ENCODE peak calls at places on chromosome 22, in eight cellular contexts. Q, Z, E, F, G, R, I and O are unnamed samples.
A peak's percentile ranks its signal among the peaks of the same experiment; 100 is the strongest.

GRCh38 chr22:35896306-35896705 is 132.3 kb downstream of the RBFOX2 start:
- DNase-seq in Z (no peak), I (no peak), E (no peak), Q (no peak), G (no peak), R (no peak), F (no peak), O (no peak)

GRCh38 chr22:43537019-43537585 is 125.3 kb downstream of the MPPED1 start:
- DNase-seq in R (no peak), Z (no peak), I (no peak), E (no peak), G (no peak), Q (no peak), F (no peak), O (no peak)

GRCh38 chr22:44338183-44338812 is 25.5 kb upstream of the SHISAL1 start:
- DNase-seq in G (no peak), Z (no peak), Q (no peak), F (no peak), R (no peak), E (no peak), I (no peak), O (no peak)

GRCh38 chr22:38230108-38230825 is 28.5 kb downstream of the MAFF start:
- DNase-seq in E (no peak), Z (no peak), R (no peak), G (no peak), F (peak; percentile 36), I (peak; percentile 47), Q (no peak), O (peak; percentile 74)

GRCh38 chr22:19215360-19215759 is 36.8 kb upstream of the SLC25A1 start:
- DNase-seq in F (no peak), R (no peak), Z (no peak), I (no peak), G (no peak), E (no peak), Q (no peak), O (no peak)

GRCh38 chr22:44195189-44195871 is 14.6 kb downstream of the PARVG start:
- DNase-seq in R (no peak), Q (no peak), G (no peak), E (no peak), I (no peak), Z (no peak), F (no peak), O (no peak)

GRCh38 chr22:46373838-46374662 is 38.5 kb downstream of the TRMU start:
- DNase-seq in R (no peak), Z (no peak), Q (peak; percentile 60), F (no peak), E (no peak), G (no peak), I (no peak), O (no peak)

GRCh38 chr22:37043828-37044538 is 7.6 kb upstream of the KCTD17 start:
- DNase-seq in F (peak; percentile 49), Q (peak; percentile 45), I (peak; percentile 30), E (no peak), G (no peak), Z (no peak), R (peak; percentile 45), O (peak; percentile 91)

GRCh38 chr22:27133951-27134664 is 476.7 kb downstream of the MIAT start:
- DNase-seq in G (peak; percentile 46), Q (peak; percentile 96), Z (no peak), F (no peak), I (peak; percentile 86), R (peak; percentile 12), E (peak; percentile 0), O (peak; percentile 41)

GRCh38 chr22:20128902-20129746 is 2.5 kb upstream of the ZDHHC8 start:
- DNase-seq in G (no peak), F (peak; percentile 63), I (peak; percentile 53), R (no peak), E (peak; percentile 46), Q (no peak), Z (no peak), O (no peak)

GRCh38 chr22:33321466-33321865 is 263.3 kb upstream of the SYN3 start:
- DNase-seq in Z (no peak), F (no peak), I (no peak), G (no peak), E (no peak), R (no peak), Q (no peak), O (peak; percentile 32)

GRCh38 chr22:17436981-17437410 is 67.7 kb downstream of the CECR2 start:
- DNase-seq in Z (peak; percentile 67), F (no peak), G (no peak), E (no peak), Q (no peak), R (no peak), I (no peak), O (no peak)

GRCh38 chr22:47371263-47372090 is 609.0 kb downstream of the TBC1D22A start:
- DNase-seq in Z (peak; percentile 16), G (peak; percentile 6), I (peak; percentile 3), F (no peak), Q (no peak), E (no peak), R (no peak), O (no peak)